ENCODE peak calls at places on chromosome 14, in seven cellular contexts. One of them, this sample, is unnamed.
A peak's percentile ranks its signal among the peaks of the same experiment; 100 is the strongest.

GRCh38 chr14:90986510-90986909 is 73.9 kb downstream of the RPS6KA5 start:
- DNase-seq in heart right ventricle: no peak
- DNase-seq in testis: no peak
- DNase-seq in endodermal cell: peak; percentile 50
- DNase-seq in HCT116: no peak
- DNase-seq in lower lobe of right lung: no peak
- DNase-seq in psoas muscle: no peak
- DNase-seq in this sample: no peak

GRCh38 chr14:105039458-105040205 is 18.7 kb upstream of the CDCA4 start:
- DNase-seq in psoas muscle: no peak
- DNase-seq in HCT116: no peak
- DNase-seq in endodermal cell: no peak
- DNase-seq in testis: no peak
- DNase-seq in lower lobe of right lung: peak; percentile 9
- DNase-seq in heart right ventricle: no peak
- DNase-seq in this sample: no peak

GRCh38 chr14:78519863-78520262 is 349.7 kb downstream of the NRXN3 start:
- DNase-seq in HCT116: no peak
- DNase-seq in lower lobe of right lung: no peak
- DNase-seq in heart right ventricle: peak; percentile 7
- DNase-seq in testis: peak; percentile 52
- DNase-seq in endodermal cell: peak; percentile 89
- DNase-seq in psoas muscle: no peak
- DNase-seq in this sample: peak; percentile 8

GRCh38 chr14:68741839-68742470 is 50.9 kb downstream of the ZFP36L1 start:
- DNase-seq in psoas muscle: no peak
- DNase-seq in testis: no peak
- DNase-seq in endodermal cell: no peak
- DNase-seq in HCT116: no peak
- DNase-seq in lower lobe of right lung: no peak
- DNase-seq in heart right ventricle: no peak
- DNase-seq in this sample: no peak

GRCh38 chr14:67919259-67919658 is 99.7 kb downstream of the RAD51B start:
- DNase-seq in endodermal cell: no peak
- DNase-seq in testis: no peak
- DNase-seq in heart right ventricle: no peak
- DNase-seq in HCT116: no peak
- DNase-seq in lower lobe of right lung: no peak
- DNase-seq in psoas muscle: no peak
- DNase-seq in this sample: no peak

GRCh38 chr14:34297786-34298520 is 164.1 kb downstream of the SPTSSA start:
- DNase-seq in HCT116: no peak
- DNase-seq in endodermal cell: no peak
- DNase-seq in psoas muscle: no peak
- DNase-seq in lower lobe of right lung: no peak
- DNase-seq in heart right ventricle: no peak
- DNase-seq in testis: no peak
- DNase-seq in this sample: no peak

GRCh38 chr14:70955543-70956480 is 48.6 kb downstream of the PCNX1 start:
- DNase-seq in endodermal cell: no peak
- DNase-seq in lower lobe of right lung: no peak
- DNase-seq in testis: no peak
- DNase-seq in psoas muscle: no peak
- DNase-seq in HCT116: no peak
- DNase-seq in heart right ventricle: no peak
- DNase-seq in this sample: no peak

GRCh38 chr14:104307627-104308401 is 169.4 kb downstream of the KIF26A start:
- DNase-seq in heart right ventricle: no peak
- DNase-seq in testis: no peak
- DNase-seq in HCT116: no peak
- DNase-seq in lower lobe of right lung: no peak
- DNase-seq in psoas muscle: peak; percentile 38
- DNase-seq in endodermal cell: no peak
- DNase-seq in this sample: no peak

GRCh38 chr14:34081126-34081575 is 130.3 kb upstream of the EGLN3 start:
- DNase-seq in heart right ventricle: peak; percentile 61
- DNase-seq in lower lobe of right lung: no peak
- DNase-seq in psoas muscle: no peak
- DNase-seq in HCT116: no peak
- DNase-seq in testis: no peak
- DNase-seq in endodermal cell: no peak
- DNase-seq in this sample: no peak

GRCh38 chr14:76257111-76257803 is 105.5 kb downstream of the GPATCH2L start:
- DNase-seq in heart right ventricle: peak; percentile 17
- DNase-seq in HCT116: no peak
- DNase-seq in testis: no peak
- DNase-seq in lower lobe of right lung: no peak
- DNase-seq in psoas muscle: no peak
- DNase-seq in endodermal cell: peak; percentile 31
- DNase-seq in this sample: no peak

GRCh38 chr14:53412819-53413664 is 259.9 kb upstream of the DDHD1 start:
- DNase-seq in endodermal cell: peak; percentile 47
- DNase-seq in HCT116: no peak
- DNase-seq in testis: no peak
- DNase-seq in heart right ventricle: no peak
- DNase-seq in lower lobe of right lung: no peak
- DNase-seq in psoas muscle: no peak
- DNase-seq in this sample: peak; percentile 25

GRCh38 chr14:63727231-63727735 is 582 bp downstream of the SGPP1 start:
- DNase-seq in testis: peak; percentile 67
- DNase-seq in HCT116: no peak
- DNase-seq in heart right ventricle: peak; percentile 31
- DNase-seq in endodermal cell: peak; percentile 81
- DNase-seq in lower lobe of right lung: peak; percentile 64
- DNase-seq in psoas muscle: peak; percentile 73
- DNase-seq in this sample: peak; percentile 44

GRCh38 chr14:23113346-23114119 is 5.5 kb downstream of the CEBPE start:
- DNase-seq in lower lobe of right lung: no peak
- DNase-seq in endodermal cell: no peak
- DNase-seq in HCT116: no peak
- DNase-seq in heart right ventricle: no peak
- DNase-seq in testis: no peak
- DNase-seq in psoas muscle: no peak
- DNase-seq in this sample: no peak

GRCh38 chr14:76773188-76773885 is 12.1 kb downstream of the VASH1 start:
- DNase-seq in lower lobe of right lung: peak; percentile 81
- DNase-seq in HCT116: no peak
- DNase-seq in testis: peak; percentile 69
- DNase-seq in endodermal cell: peak; percentile 72
- DNase-seq in heart right ventricle: peak; percentile 75
- DNase-seq in psoas muscle: peak; percentile 76
- DNase-seq in this sample: no peak

GRCh38 chr14:29463727-29464370 is 463.8 kb downstream of the PRKD1 start:
- DNase-seq in HCT116: no peak
- DNase-seq in heart right ventricle: no peak
- DNase-seq in testis: no peak
- DNase-seq in endodermal cell: no peak
- DNase-seq in lower lobe of right lung: no peak
- DNase-seq in psoas muscle: no peak
- DNase-seq in this sample: no peak

GRCh38 chr14:76676539-76676938 is 84.7 kb upstream of the VASH1 start:
- DNase-seq in testis: no peak
- DNase-seq in lower lobe of right lung: no peak
- DNase-seq in heart right ventricle: no peak
- DNase-seq in endodermal cell: no peak
- DNase-seq in HCT116: no peak
- DNase-seq in psoas muscle: no peak
- DNase-seq in this sample: no peak

GRCh38 chr14:30180219-30180618 is 252.6 kb upstream of the PRKD1 start:
- DNase-seq in psoas muscle: no peak
- DNase-seq in testis: no peak
- DNase-seq in HCT116: no peak
- DNase-seq in heart right ventricle: no peak
- DNase-seq in lower lobe of right lung: no peak
- DNase-seq in endodermal cell: no peak
- DNase-seq in this sample: no peak

GRCh38 chr14:79855789-79856188 is 355.5 kb downstream of the DIO2 start:
- DNase-seq in HCT116: no peak
- DNase-seq in psoas muscle: no peak
- DNase-seq in endodermal cell: no peak
- DNase-seq in testis: no peak
- DNase-seq in heart right ventricle: no peak
- DNase-seq in lower lobe of right lung: no peak
- DNase-seq in this sample: no peak

GRCh38 chr14:61476737-61477410 is 155.5 kb downstream of the PRKCH start:
- DNase-seq in endodermal cell: no peak
- DNase-seq in psoas muscle: no peak
- DNase-seq in heart right ventricle: peak; percentile 72
- DNase-seq in HCT116: no peak
- DNase-seq in lower lobe of right lung: no peak
- DNase-seq in testis: peak; percentile 22
- DNase-seq in this sample: no peak

GRCh38 chr14:76152333-76152681 is 585 bp downstream of the GPATCH2L start:
- DNase-seq in endodermal cell: peak; percentile 89
- DNase-seq in HCT116: peak; percentile 37
- DNase-seq in heart right ventricle: peak; percentile 66
- DNase-seq in lower lobe of right lung: peak; percentile 72
- DNase-seq in psoas muscle: peak; percentile 81
- DNase-seq in testis: peak; percentile 62
- DNase-seq in this sample: peak; percentile 37

GRCh38 chr14:104536942-104537612 is 42.5 kb upstream of the C14orf180 start:
- DNase-seq in lower lobe of right lung: peak; percentile 23
- DNase-seq in endodermal cell: peak; percentile 46
- DNase-seq in psoas muscle: no peak
- DNase-seq in testis: peak; percentile 80
- DNase-seq in heart right ventricle: no peak
- DNase-seq in HCT116: peak; percentile 12
- DNase-seq in this sample: no peak

GRCh38 chr14:23123419-23123818 is 4.4 kb upstream of the CEBPE start:
- DNase-seq in HCT116: no peak
- DNase-seq in heart right ventricle: peak; percentile 58
- DNase-seq in endodermal cell: no peak
- DNase-seq in lower lobe of right lung: peak; percentile 75
- DNase-seq in testis: peak; percentile 69
- DNase-seq in psoas muscle: peak; percentile 94
- DNase-seq in this sample: peak; percentile 27

GRCh38 chr14:67999693-68000384 is 180.3 kb downstream of the RAD51B start:
- DNase-seq in testis: no peak
- DNase-seq in endodermal cell: no peak
- DNase-seq in psoas muscle: no peak
- DNase-seq in heart right ventricle: no peak
- DNase-seq in HCT116: peak; percentile 48
- DNase-seq in lower lobe of right lung: no peak
- DNase-seq in this sample: no peak

DNA sequence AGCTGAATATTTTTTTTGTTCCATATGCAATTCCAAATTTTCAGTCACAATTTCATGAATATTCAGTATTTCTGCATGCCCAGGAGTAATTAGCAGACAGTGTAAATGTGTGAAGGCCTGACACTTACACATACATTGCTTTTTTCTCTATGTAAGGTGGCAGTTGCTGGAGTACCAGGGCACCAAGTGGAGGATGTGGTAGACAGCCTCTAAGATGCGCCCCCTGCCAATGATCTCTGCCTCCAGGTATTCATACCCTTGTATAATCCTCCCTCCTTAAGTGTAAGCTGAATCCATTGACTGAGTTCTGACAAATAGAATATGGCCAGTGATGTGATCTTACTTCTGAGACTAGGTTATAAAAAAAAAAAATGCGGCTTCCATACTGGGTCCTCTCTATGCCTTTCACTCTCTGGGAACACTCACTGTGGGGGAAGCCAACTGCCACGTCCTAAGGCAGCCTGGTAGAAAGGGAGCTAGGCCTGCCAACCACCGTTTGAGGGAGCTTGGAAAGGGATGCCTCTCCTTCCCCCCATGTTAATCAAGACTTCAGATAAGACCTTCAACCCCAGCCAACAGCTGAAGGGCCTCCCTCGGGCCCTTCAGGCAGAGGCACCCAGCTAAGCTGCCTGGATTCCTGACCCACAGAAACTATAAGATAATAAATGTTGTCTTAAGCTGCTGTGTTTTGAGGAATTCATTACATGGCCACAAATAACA is 62.6 kb upstream of the PTGR2 start:
- DNase-seq in testis: no peak
- DNase-seq in HCT116: no peak
- DNase-seq in heart right ventricle: no peak
- DNase-seq in psoas muscle: no peak
- DNase-seq in endodermal cell: no peak
- DNase-seq in lower lobe of right lung: no peak
- DNase-seq in this sample: no peak
- H3K4me3 ChIP-seq in testis: no peak overlapping the region
- H3K4me3 ChIP-seq in HCT116: no peak overlapping the region
- H3K4me3 ChIP-seq in heart right ventricle: no peak overlapping the region
- H3K4me3 ChIP-seq in psoas muscle: no peak overlapping the region
- H3K4me3 ChIP-seq in endodermal cell: no peak overlapping the region
- H3K4me3 ChIP-seq in lower lobe of right lung: peak overlapping the region; percentile 74
- H3K4me3 ChIP-seq in this sample: no peak overlapping the region

GRCh38 chr14:59252772-59253500 is 64.5 kb downstream of the DAAM1 start:
- DNase-seq in testis: no peak
- DNase-seq in endodermal cell: no peak
- DNase-seq in lower lobe of right lung: no peak
- DNase-seq in HCT116: no peak
- DNase-seq in psoas muscle: no peak
- DNase-seq in heart right ventricle: no peak
- DNase-seq in this sample: no peak
- H3K4me1 ChIP-seq in testis: peaks cover 49% of the 10 kb centered on the region
- H3K4me1 ChIP-seq in endodermal cell: peaks cover 27% of the 10 kb centered on the region
- H3K4me1 ChIP-seq in lower lobe of right lung: peaks cover 57% of the 10 kb centered on the region
- H3K4me1 ChIP-seq in HCT116: peaks cover 6% of the 10 kb centered on the region
- H3K4me1 ChIP-seq in psoas muscle: peaks cover 26% of the 10 kb centered on the region
- H3K4me1 ChIP-seq in heart right ventricle: peaks cover 93% of the 10 kb centered on the region
- H3K4me1 ChIP-seq in this sample: peaks cover 25% of the 10 kb centered on the region

DNA sequence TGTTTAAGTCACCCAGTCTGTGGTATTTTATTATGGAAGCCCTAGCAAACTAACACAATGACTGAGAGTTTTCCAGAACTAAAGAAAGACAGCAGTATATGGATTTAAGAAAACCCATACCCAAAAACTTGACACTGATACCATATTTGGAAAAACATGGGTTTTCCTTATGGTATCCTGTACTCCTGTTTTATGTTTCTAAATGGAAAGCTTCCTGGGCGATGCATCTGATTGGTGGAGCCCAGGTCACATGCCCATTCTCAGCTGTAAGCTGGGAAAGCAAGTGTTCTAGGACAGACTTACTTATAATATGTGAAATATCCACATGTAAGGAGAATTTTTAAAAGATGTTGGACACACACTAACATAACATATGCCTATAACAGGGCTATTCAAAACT is 4.5 kb upstream of the RNASE4 start:
- DNase-seq in HCT116: no peak
- DNase-seq in testis: peak; percentile 68
- DNase-seq in heart right ventricle: no peak
- DNase-seq in lower lobe of right lung: no peak
- DNase-seq in endodermal cell: peak; percentile 77
- DNase-seq in psoas muscle: no peak
- DNase-seq in this sample: peak; percentile 14
- H3K4me3 ChIP-seq in HCT116: no peak overlapping the region
- H3K4me3 ChIP-seq in testis: peak overlapping the region; percentile 9
- H3K4me3 ChIP-seq in heart right ventricle: no peak overlapping the region
- H3K4me3 ChIP-seq in lower lobe of right lung: no peak overlapping the region
- H3K4me3 ChIP-seq in endodermal cell: peak overlapping the region; percentile 98
- H3K4me3 ChIP-seq in psoas muscle: peak overlapping the region; percentile 89
- H3K4me3 ChIP-seq in this sample: no peak overlapping the region

DNA sequence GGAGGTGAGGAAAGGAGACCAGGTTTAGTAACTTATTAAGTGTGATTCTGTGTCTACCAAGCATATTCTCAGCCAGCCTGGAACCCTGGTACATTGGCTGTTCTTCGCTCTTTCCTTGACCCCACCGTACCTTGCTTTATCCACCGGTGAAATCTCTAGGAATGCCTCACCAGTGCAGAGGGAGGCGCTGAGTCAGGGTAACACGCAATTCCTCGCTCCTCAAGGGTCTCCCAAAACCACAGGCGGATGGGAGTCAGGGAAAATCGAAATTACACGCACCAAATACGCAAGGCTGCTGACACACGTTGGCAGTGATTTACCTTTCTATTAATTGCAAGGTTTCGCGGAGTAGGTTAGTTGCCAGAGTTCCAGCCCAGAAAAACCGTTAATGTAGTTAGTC is 848 bp downstream of the L3HYPDH start:
- DNase-seq in HCT116: peak; percentile 2
- DNase-seq in testis: no peak
- DNase-seq in psoas muscle: no peak
- DNase-seq in heart right ventricle: no peak
- DNase-seq in endodermal cell: no peak
- DNase-seq in lower lobe of right lung: no peak
- DNase-seq in this sample: peak; percentile 34
- H3K4me1 ChIP-seq in HCT116: peaks cover 33% of the 10 kb centered on the region
- H3K4me1 ChIP-seq in testis: peaks cover 33% of the 10 kb centered on the region
- H3K4me1 ChIP-seq in psoas muscle: peaks cover 49% of the 10 kb centered on the region
- H3K4me1 ChIP-seq in heart right ventricle: peaks cover 71% of the 10 kb centered on the region
- H3K4me1 ChIP-seq in endodermal cell: peaks cover 9% of the 10 kb centered on the region
- H3K4me1 ChIP-seq in lower lobe of right lung: peaks cover 50% of the 10 kb centered on the region
- H3K4me1 ChIP-seq in this sample: peaks cover 17% of the 10 kb centered on the region

This sample was measured in HAP-1.